ENCODE peak calls at places on chromosomes 3 and 15, in seven cellular contexts. W, D, Z, F, T, E and Y are unnamed samples.
A peak's percentile ranks its signal among the peaks of the same experiment; 100 is the strongest.

GRCh38 chr15:81163961-81164800 is 30.1 kb downstream of the CFAP161 start:
- DNase-seq in E (peak; percentile 64), W (no peak), F (no peak), D (no peak), Z (no peak), T (peak; percentile 7), Y (no peak)

GRCh38 chr3:132445812-132446211 is 28.5 kb downstream of the DNAJC13 start:
- DNase-seq in F (no peak), W (no peak), Z (no peak), D (no peak), E (peak; percentile 94), T (no peak), Y (no peak)

GRCh38 chr15:43775411-43775965 is 1.3 kb downstream of the ELL3 start:
- DNase-seq in Z (no peak), D (no peak), T (no peak), W (no peak), E (peak; percentile 61), F (no peak), Y (no peak)

GRCh38 chr15:52076889-52077781 is 35.4 kb downstream of the BCL2L10 start:
- DNase-seq in W (no peak), E (peak; percentile 83), F (no peak), T (no peak), D (no peak), Z (no peak), Y (no peak)

GRCh38 chr3:72346526-72346926 is 501.7 kb downstream of the SHQ1 start:
- DNase-seq in D (peak; percentile 57), T (no peak), W (no peak), F (no peak), E (peak; percentile 99), Z (no peak), Y (no peak)

GRCh38 chr15:74384566-74385441 is 17.4 kb upstream of the CYP11A1 start:
- DNase-seq in W (no peak), T (peak; percentile 53), F (peak; percentile 55), Z (no peak), D (no peak), E (peak; percentile 55), Y (no peak)

GRCh38 chr3:98826126-98826525 is 63.0 kb downstream of the ST3GAL6 start:
- DNase-seq in D (no peak), T (no peak), W (no peak), Z (no peak), F (no peak), E (no peak), Y (no peak)

GRCh38 chr3:108182339-108182738 is 39.9 kb downstream of the IFT57 start:
- DNase-seq in T (no peak), D (no peak), Z (no peak), W (no peak), E (peak; percentile 33), F (no peak), Y (no peak)

GRCh38 chr15:86915811-86916331 is 836.2 kb downstream of the AGBL1 start:
- DNase-seq in E (peak; percentile 55), F (no peak), T (no peak), D (no peak), Z (no peak), W (no peak), Y (no peak)

GRCh38 chr15:70584838-70585706 is 178.3 kb downstream of the UACA start:
- DNase-seq in T (no peak), E (peak; percentile 57), F (peak; percentile 59), D (peak; percentile 52), Z (peak; percentile 13), W (peak; percentile 21), Y (no peak)

GRCh38 chr15:40282144-40282869 is 557 bp downstream of the ANKRD63 start:
- DNase-seq in W (no peak), F (peak; percentile 43), Z (no peak), T (no peak), D (no peak), E (peak; percentile 17), Y (peak; percentile 44)

GRCh38 chr15:89377042-89377841 is 42.6 kb upstream of the POLG start:
- DNase-seq in D (no peak), T (no peak), F (no peak), E (no peak), Z (no peak), W (no peak), Y (no peak)

GRCh38 chr15:85743392-85744045 is 51.2 kb downstream of the KLHL25 start:
- DNase-seq in T (no peak), D (no peak), E (no peak), W (no peak), F (no peak), Z (no peak), Y (no peak)

GRCh38 chr3:173893066-173893465 is 495.5 kb downstream of the NLGN1 start:
- DNase-seq in E (peak; percentile 94), Z (no peak), T (no peak), D (no peak), F (no peak), W (no peak), Y (no peak)

GRCh38 chr3:62367735-62368704 is 5.3 kb downstream of the FEZF2 start:
- DNase-seq in Z (no peak), W (no peak), F (no peak), T (no peak), E (no peak), D (no peak), Y (no peak)

GRCh38 chr15:88714782-88715372 is 76.1 kb downstream of the ISG20 start:
- DNase-seq in W (no peak), T (no peak), D (no peak), Z (no peak), F (no peak), E (no peak), Y (no peak)

GRCh38 chr3:58536501-58537411 is at the start of gene ACOX2:
- DNase-seq in E (peak; percentile 55), Z (no peak), D (peak; percentile 85), T (no peak), F (no peak), W (no peak), Y (peak; percentile 79)

GRCh38 chr3:25142609-25143355 is 285.3 kb upstream of the RARB start:
- DNase-seq in D (no peak), E (no peak), F (no peak), T (no peak), Z (no peak), W (no peak), Y (no peak)

GRCh38 chr3:107884719-107885460 is 205.9 kb downstream of the CD47 start:
- DNase-seq in F (no peak), D (no peak), E (peak; percentile 98), T (no peak), Z (no peak), W (no peak), Y (no peak)

GRCh38 chr3:115239717-115240116 is 92.6 kb upstream of the ZBTB20 start:
- DNase-seq in Z (no peak), E (peak; percentile 98), W (no peak), T (no peak), D (peak; percentile 72), F (no peak), Y (peak; percentile 25)

GRCh38 chr15:69723404-69724097 is 270.9 kb downstream of the RPLP1 start:
- DNase-seq in F (no peak), E (no peak), D (no peak), W (no peak), Z (no peak), T (no peak), Y (peak; percentile 25)

GRCh38 chr15:101305820-101306255 is 10.8 kb upstream of the SNRPA1 start:
- DNase-seq in Z (no peak), F (no peak), W (no peak), E (no peak), D (no peak), T (peak; percentile 11), Y (no peak)

GRCh38 chr3:109018828-109019227 is 65.1 kb upstream of the GUCA1C start:
- DNase-seq in W (no peak), T (no peak), E (peak; percentile 3), F (no peak), Z (no peak), D (no peak), Y (no peak)

GRCh38 chr15:79067434-79067833 is 23.1 kb downstream of the RASGRF1 start:
- DNase-seq in W (no peak), E (no peak), T (no peak), D (no peak), F (no peak), Z (no peak), Y (no peak)

GRCh38 chr3:71416868-71417267 is 166.7 kb downstream of the FOXP1 start:
- DNase-seq in E (no peak), F (no peak), T (peak; percentile 23), W (no peak), Z (no peak), D (no peak), Y (no peak)

GRCh38 chr3:30135190-30135589 is 471.2 kb upstream of the TGFBR2 start:
- DNase-seq in Z (no peak), T (no peak), D (no peak), W (no peak), E (no peak), F (no peak), Y (peak; percentile 21)

GRCh38 chr3:29282431-29283296 is 1.8 kb downstream of the RBMS3 start:
- DNase-seq in T (no peak), D (no peak), E (peak; percentile 63), Z (no peak), W (no peak), F (no peak), Y (no peak)

GRCh38 chr3:53842436-53843194 is 3.6 kb downstream of the CHDH start:
- DNase-seq in T (no peak), F (no peak), W (no peak), E (peak; percentile 6), D (no peak), Z (no peak), Y (no peak)

GRCh38 chr15:68503791-68504720 is 72.1 kb upstream of the ITGA11 start:
- DNase-seq in W (no peak), T (peak; percentile 45), E (peak; percentile 78), D (peak; percentile 48), F (no peak), Z (no peak), Y (no peak)

GRCh38 chr15:65558336-65558735 is 28.1 kb downstream of the HACD3 start:
- DNase-seq in W (no peak), T (no peak), D (no peak), F (no peak), E (peak; percentile 33), Z (no peak), Y (no peak)

GRCh38 chr3:52451237-52452083 is 2.4 kb downstream of the TNNC1 start:
- DNase-seq in Z (no peak), D (no peak), T (no peak), E (no peak), W (no peak), F (no peak), Y (peak; percentile 16)

GRCh38 chr15:29952245-29952644 is 130.0 kb upstream of the TJP1 start:
- DNase-seq in F (no peak), T (no peak), Z (no peak), E (no peak), D (no peak), W (no peak), Y (no peak)

GRCh38 chr3:173395412-173396181 is 1.9 kb upstream of the NLGN1 start:
- DNase-seq in D (peak; percentile 95), W (peak; percentile 20), Z (peak; percentile 2), E (peak; percentile 95), T (no peak), F (no peak), Y (peak; percentile 87)

GRCh38 chr3:191087391-191087790 is 111.7 kb upstream of the OSTN start:
- DNase-seq in Z (no peak), T (no peak), W (no peak), F (no peak), E (no peak), D (no peak), Y (no peak)

GRCh38 chr15:74614744-74615312 is 808 bp upstream of the CLK3 start:
- DNase-seq in Z (peak; percentile 79), F (peak; percentile 87), W (peak; percentile 82), E (peak; percentile 84), D (peak; percentile 95), T (peak; percentile 85), Y (peak; percentile 90)

GRCh38 chr3:107927361-107928083 is 163.3 kb downstream of the CD47 start:
- DNase-seq in E (peak; percentile 65), F (peak; percentile 70), D (peak; percentile 77), Z (peak; percentile 44), W (peak; percentile 61), T (no peak), Y (peak; percentile 65)

GRCh38 chr3:110736332-110736731 is 335.3 kb upstream of the NECTIN3 start:
- DNase-seq in F (no peak), T (peak; percentile 44), E (no peak), Z (no peak), D (no peak), W (no peak), Y (no peak)